ENCODE peak calls at places on chromosomes 11 and 22, in four cellular contexts. M, G, R and F are unnamed samples.

GRCh38 chr11:75476716-75477613 is 44.0 kb upstream of the KLHL35 start:
- DNase-seq in M (no peak), G (no peak), R (no peak), F (no peak)

GRCh38 chr11:84014539-84014938 is 728.4 kb upstream of the CCDC90B start:
- DNase-seq in M (no peak), G (no peak), R (no peak), F (no peak)

GRCh38 chr11:127133061-127133460 is 132.5 kb upstream of the KIRREL3 start:
- DNase-seq in M (no peak), G (no peak), R (no peak), F (no peak)

GRCh38 chr22:19127329-19128008 is 3.6 kb upstream of the TSSK2 start:
- DNase-seq in M (no peak), G (no peak), R (no peak), F (no peak)

GRCh38 chr11:117315285-117316196 is 515 bp downstream of the BACE1 start:
- DNase-seq in M (no peak), G (peak), R (peak), F (no peak)

GRCh38 chr11:14244926-14245325 is 114.1 kb downstream of the RRAS2 start:
- DNase-seq in M (no peak), G (no peak), R (no peak), F (no peak)

GRCh38 chr11:46291441-46292143 is 14.1 kb downstream of the CREB3L1 start:
- DNase-seq in M (peak), G (no peak), R (peak), F (no peak)

GRCh38 chr11:74141908-74142307 is 28.9 kb downstream of the C2CD3 start:
- DNase-seq in M (no peak), G (no peak), R (no peak), F (no peak)

GRCh38 chr22:27880778-27881394 is 38.2 kb downstream of the PITPNB start:
- DNase-seq in M (peak), G (no peak), R (no peak), F (peak)

GRCh38 chr11:61693897-61694840 is 14.0 kb downstream of the DAGLA start:
- DNase-seq in M (no peak), G (no peak), R (peak), F (no peak)

GRCh38 chr22:50612715-50613221 is 12.2 kb downstream of the MAPK8IP2 start:
- DNase-seq in M (no peak), G (no peak), R (peak), F (peak)

GRCh38 chr11:119584193-119585037 is 144.6 kb downstream of the NECTIN1 start:
- DNase-seq in M (peak), G (no peak), R (peak), F (peak)

GRCh38 chr11:57456960-57457642 is 3.2 kb upstream of the RTN4RL2 start:
- DNase-seq in M (peak), G (peak), R (peak), F (peak)

GRCh38 chr11:10807629-10808552 is 835 bp downstream of the EIF4G2 start:
- DNase-seq in M (peak), G (peak), R (peak), F (peak)

GRCh38 chr11:792873-793272 is 3.0 kb upstream of the CEND1 start:
- DNase-seq in M (no peak), G (no peak), R (no peak), F (no peak)

GRCh38 chr22:23767303-23767672 is 484 bp downstream of the CHCHD10 start:
- DNase-seq in M (no peak), G (no peak), R (no peak), F (peak)

GRCh38 chr22:30891443-30891755 is 77.2 kb downstream of the MORC2 start:
- DNase-seq in M (no peak), G (no peak), R (peak), F (no peak)

GRCh38 chr11:104134760-104135159 is 29.2 kb downstream of the PDGFD start:
- DNase-seq in M (peak), G (no peak), R (no peak), F (no peak)

GRCh38 chr11:299951-300735 is 817 bp upstream of the IFITM5 start:
- DNase-seq in M (no peak), G (no peak), R (peak), F (peak)